ENCODE peak calls at places on chromosome 16, in five cellular contexts. Z, G, D, I and J are unnamed samples.

GRCh38 chr16:14548933-14549788 is 80.9 kb downstream of the PARN start:
- DNase-seq in D (no peak), G (no peak), Z (no peak), I (no peak), J (no peak)

GRCh38 chr16:50520451-50521245 is 27.5 kb upstream of the NKD1 start:
- DNase-seq in I (no peak), D (peak; percentile 10), Z (no peak), G (no peak), J (peak; percentile 20)

GRCh38 chr16:57898961-57899360 is 72.0 kb downstream of the CNGB1 start:
- DNase-seq in D (no peak), G (no peak), Z (no peak), I (no peak), J (no peak)

GRCh38 chr16:27650073-27650701 is 100.2 kb downstream of the KATNIP start:
- DNase-seq in D (no peak), Z (no peak), G (no peak), I (no peak), J (no peak)

GRCh38 chr16:88839026-88839529 is 17.7 kb downstream of the GALNS start:
- DNase-seq in I (no peak), D (no peak), G (no peak), Z (no peak), J (no peak)

GRCh38 chr16:25546781-25547180 is 145.0 kb upstream of the HS3ST4 start:
- DNase-seq in G (no peak), Z (no peak), I (no peak), D (no peak), J (no peak)

GRCh38 chr16:6642271-6642670 is 690.4 kb upstream of the RBFOX1 start:
- DNase-seq in D (no peak), Z (no peak), G (no peak), I (no peak), J (no peak)

GRCh38 chr16:3182608-3183444 is 5.2 kb upstream of the OR1F1 start:
- DNase-seq in D (no peak), G (peak; percentile 88), Z (peak; percentile 78), I (no peak), J (peak; percentile 83)

GRCh38 chr16:4700997-4701743 is 7.8 kb downstream of the NUDT16L1 start:
- DNase-seq in I (no peak), D (no peak), Z (no peak), G (no peak), J (peak; percentile 76)

GRCh38 chr16:31464781-31465260 is 5.5 kb downstream of the ARMC5 start:
- DNase-seq in I (no peak), Z (no peak), D (no peak), G (no peak), J (no peak)

GRCh38 chr16:75204410-75204758 is 2.6 kb downstream of the CTRB2 start:
- DNase-seq in I (no peak), Z (no peak), D (no peak), G (no peak), J (no peak)

GRCh38 chr16:69105501-69106361 is at the start of gene HAS3:
- DNase-seq in Z (peak; percentile 70), I (no peak), G (peak; percentile 88), D (no peak), J (no peak)

GRCh38 chr16:54015147-54015546 is 271.4 kb downstream of the IRX3 start:
- DNase-seq in D (no peak), G (no peak), Z (no peak), I (no peak), J (no peak)

GRCh38 chr16:24568392-24568791 is 29.0 kb downstream of the RBBP6 start:
- DNase-seq in I (no peak), D (no peak), Z (no peak), G (no peak), J (no peak)

GRCh38 chr16:75198135-75198600 is 8.8 kb downstream of the CTRB2 start:
- DNase-seq in D (no peak), I (no peak), Z (no peak), G (no peak), J (peak; percentile 68)

GRCh38 chr16:78210305-78210704 is 110.9 kb downstream of the WWOX start:
- DNase-seq in G (peak; percentile 60), I (no peak), D (no peak), Z (no peak), J (no peak)

GRCh38 chr16:28139530-28139929 is 72.2 kb downstream of the XPO6 start:
- DNase-seq in I (no peak), G (no peak), D (no peak), Z (no peak), J (no peak)

GRCh38 chr16:46996391-46996790 is 22.9 kb upstream of the DNAJA2 start:
- DNase-seq in G (no peak), I (no peak), D (no peak), Z (no peak), J (no peak)

GRCh38 chr16:4664538-4665418 is 28.6 kb upstream of the NUDT16L1 start:
- DNase-seq in Z (no peak), I (peak; percentile 63), D (no peak), G (peak; percentile 28), J (no peak)

GRCh38 chr16:583815-584591 is 5.9 kb upstream of the RAB40C start:
- DNase-seq in I (no peak), D (no peak), Z (no peak), G (no peak), J (no peak)

GRCh38 chr16:74698220-74698619 is 2.4 kb downstream of the MLKL start:
- DNase-seq in Z (no peak), I (no peak), G (no peak), D (no peak), J (no peak)

GRCh38 chr16:66261826-66262225 is 104.7 kb upstream of the CDH5 start:
- DNase-seq in D (no peak), I (no peak), Z (no peak), G (no peak), J (no peak)

GRCh38 chr16:60763869-60764268 is 1272.4 kb downstream of the CDH8 start:
- DNase-seq in Z (no peak), G (no peak), I (no peak), D (no peak), J (no peak)

GRCh38 chr16:81900456-81900855 is 110.8 kb downstream of the SDR42E1 start:
- DNase-seq in G (no peak), Z (no peak), D (no peak), I (no peak), J (no peak)

GRCh38 chr16:53478965-53479364 is 24.0 kb downstream of the AKTIP start:
- DNase-seq in I (no peak), D (no peak), Z (no peak), G (no peak), J (no peak)

GRCh38 chr16:11308493-11309283 is 27.6 kb upstream of the PRM1 start:
- DNase-seq in I (no peak), Z (no peak), D (no peak), G (no peak), J (no peak)

GRCh38 chr16:11202260-11203091 is 53.5 kb downstream of the SOCS1 start:
- DNase-seq in G (no peak), D (no peak), I (no peak), Z (no peak), J (no peak)